ENCODE peak calls at places on chromosomes 1 and 21, in five cellular contexts. C is OCI-LY7, Y is psoas muscle, T is astrocyte, I is IMR-90. G is an unnamed sample.

GRCh38 chr1:234692961-234693360 is 83.0 kb upstream of the IRF2BP2 start:
- DNase-seq in T (no peak), C (no peak), Y (no peak), I (no peak), G (no peak)

GRCh38 chr21:38793060-38793459 is 12.7 kb upstream of the ETS2 start:
- DNase-seq in C (no peak), I (no peak), T (no peak), Y (no peak), G (no peak)

GRCh38 chr1:208988811-208989222 is 594.7 kb upstream of the CAMK1G start:
- DNase-seq in C (peak; percentile 13), I (no peak), T (peak; percentile 43), Y (no peak), G (peak; percentile 58)

GRCh38 chr1:69707103-69707502 is 139.4 kb downstream of the LRRC7 start:
- DNase-seq in T (no peak), Y (no peak), C (no peak), I (no peak), G (no peak)

GRCh38 chr1:60281360-60281932 is 207.9 kb upstream of the C1orf87 start:
- DNase-seq in I (peak; percentile 30), Y (peak; percentile 54), C (peak; percentile 7), T (peak; percentile 72), G (peak; percentile 55)

GRCh38 chr1:94801919-94802546 is 18.1 kb upstream of the SLC44A3 start:
- DNase-seq in C (peak; percentile 37), I (peak; percentile 94), T (peak; percentile 79), Y (peak; percentile 61), G (peak; percentile 79)

GRCh38 chr1:219189021-219189824 is 15.5 kb downstream of the LYPLAL1 start:
- DNase-seq in T (peak; percentile 84), C (no peak), Y (no peak), I (peak; percentile 83), G (peak; percentile 30)

GRCh38 chr21:31354604-31355443 is 10.8 kb upstream of the TIAM1 start:
- DNase-seq in T (peak; percentile 98), I (peak; percentile 87), Y (no peak), C (no peak), G (peak; percentile 99)

GRCh38 chr1:30919025-30919881 is 10.7 kb upstream of the SDC3 start:
- DNase-seq in I (peak; percentile 81), C (no peak), T (peak; percentile 85), Y (no peak), G (peak; percentile 56)

GRCh38 chr1:214632091-214632490 is 29.1 kb downstream of the CENPF start:
- DNase-seq in T (no peak), Y (no peak), C (no peak), I (no peak), G (no peak)

GRCh38 chr21:32687946-32688345 is 39.9 kb downstream of the SYNJ1 start:
- DNase-seq in C (peak; percentile 11), Y (no peak), T (no peak), I (no peak), G (no peak)

GRCh38 chr1:108046021-108046420 is 81.0 kb upstream of the VAV3 start:
- DNase-seq in C (no peak), T (no peak), I (no peak), Y (no peak), G (peak; percentile 70)

GRCh38 chr1:113320972-113321680 is 69.2 kb upstream of the MAGI3 start:
- DNase-seq in T (peak; percentile 58), I (peak; percentile 11), C (no peak), Y (no peak), G (no peak)

GRCh38 chr1:62676606-62677356 is 11.4 kb downstream of the DOCK7 start:
- DNase-seq in C (no peak), T (peak; percentile 55), I (peak; percentile 66), Y (no peak), G (no peak)

GRCh38 chr21:41477641-41478318 is 30.2 kb downstream of the TMPRSS2 start:
- DNase-seq in T (peak; percentile 18), Y (no peak), C (peak; percentile 29), I (no peak), G (peak; percentile 27)

DNA sequence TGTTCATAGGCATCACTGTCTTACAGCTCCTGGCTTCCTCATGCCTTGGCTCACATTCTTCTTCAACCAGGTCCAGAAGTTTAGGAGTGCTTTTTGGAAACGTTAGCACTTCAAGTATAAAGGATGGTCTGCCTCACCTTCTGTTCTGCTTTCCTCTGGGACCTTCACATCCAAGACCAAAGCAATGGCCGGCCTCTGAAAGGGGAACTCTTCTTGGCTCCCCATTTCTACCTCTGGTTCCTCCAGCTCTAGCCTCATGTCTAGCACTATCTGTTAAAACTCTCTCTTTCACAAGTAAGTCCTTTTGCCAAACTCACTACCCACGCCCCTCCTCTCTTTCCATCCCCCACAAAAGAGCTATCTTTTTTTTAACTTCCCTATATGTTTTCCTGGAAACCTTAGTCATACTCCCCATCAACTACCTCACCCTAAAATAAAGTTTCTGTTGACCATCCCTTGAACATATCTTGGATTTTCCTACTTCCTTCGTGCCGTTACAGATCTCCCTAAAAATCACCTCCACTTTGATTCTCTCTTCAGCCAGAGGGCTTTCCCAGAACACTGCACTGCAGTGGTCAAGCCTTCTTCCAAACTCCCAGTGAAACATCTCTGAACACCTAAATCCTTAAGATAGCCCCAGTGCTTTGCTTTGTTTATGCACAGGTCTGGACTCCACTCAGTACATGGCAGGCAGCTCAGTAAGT is 7.9 kb downstream of the SORT1 start:
- DNase-seq in I (no peak), C (no peak), Y (no peak), T (no peak), G (no peak)
- H3K27ac ChIP-seq in I (peak overlapping the region; percentile 57), C (peak overlapping the region; percentile 90), Y (peak overlapping the region; percentile 97), T (peak overlapping the region; percentile 9), G (no peak overlapping the region)

GRCh38 chr1:151072224-151072623 is 1.7 kb downstream of the GABPB2 start:
- DNase-seq in I (no peak), T (no peak), Y (no peak), C (peak; percentile 41), G (no peak)

GRCh38 chr1:151069103-151069486 is 1.5 kb upstream of the GABPB2 start:
- DNase-seq in T (no peak), Y (no peak), C (no peak), I (no peak), G (no peak)

GRCh38 chr1:151062738-151063371 is 2.7 kb downstream of the MLLT11 start:
- DNase-seq in I (peak; percentile 94), C (no peak), Y (no peak), T (peak; percentile 91), G (peak; percentile 79)

GRCh38 chr1:151065089-151065645 is 5.0 kb downstream of the MLLT11 start:
- DNase-seq in C (no peak), T (no peak), I (no peak), Y (no peak), G (no peak)

DNA sequence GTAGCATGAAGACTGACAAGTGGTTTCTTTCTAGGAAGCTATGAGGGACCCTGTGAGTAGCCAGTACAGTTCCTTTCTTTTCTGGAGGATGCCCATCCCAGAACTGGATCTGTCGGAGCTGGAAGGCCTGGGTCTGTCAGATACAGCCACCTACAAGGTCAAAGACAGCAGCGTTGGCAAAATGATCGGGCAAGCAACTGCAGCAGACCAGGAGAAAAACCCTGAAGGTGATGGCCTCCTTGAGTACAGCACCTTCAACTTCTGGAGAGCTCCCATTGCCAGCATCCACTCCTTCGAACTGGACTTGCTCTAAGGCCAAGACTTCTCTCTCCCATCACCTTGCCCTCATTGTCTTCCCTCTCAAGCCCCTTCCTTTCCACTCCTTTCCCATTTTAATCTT is 3.4 kb upstream of the GABPB2 start:
- DNase-seq in I (no peak), Y (no peak), C (no peak), T (no peak), G (no peak)
- H3K27ac ChIP-seq in I (no peak overlapping the region), Y (peak overlapping the region; percentile 50), C (no peak overlapping the region), T (no peak overlapping the region), G (no peak overlapping the region)

GRCh38 chr1:11790101-11790879 is 15.5 kb downstream of the MTHFR start:
- DNase-seq in Y (no peak), C (no peak), T (no peak), I (no peak), G (no peak)

GRCh38 chr1:11789126-11790067 is 16.4 kb downstream of the MTHFR start:
- DNase-seq in C (no peak), Y (no peak), I (no peak), T (no peak), G (no peak)

GRCh38 chr1:11792106-11792505 is 13.7 kb downstream of the MTHFR start:
- DNase-seq in Y (no peak), C (no peak), T (no peak), I (no peak), G (no peak)

GRCh38 chr1:11788549-11789053 is 17.2 kb downstream of the MTHFR start:
- DNase-seq in T (no peak), Y (no peak), I (no peak), C (no peak), G (no peak)

GRCh38 chr1:11790880-11791715 is 14.7 kb downstream of the MTHFR start:
- DNase-seq in Y (peak; percentile 96), T (peak; percentile 91), C (no peak), I (peak; percentile 95), G (peak; percentile 67)
- H3K27ac ChIP-seq in Y (peak overlapping the region; percentile 98), T (peak overlapping the region; percentile 24), C (no peak overlapping the region), I (peak overlapping the region; percentile 90), G (no peak overlapping the region)

GRCh38 chr1:240109920-240110685 is 18.4 kb downstream of the FMN2 start:
- DNase-seq in I (no peak), T (peak; percentile 41), Y (no peak), C (no peak), G (no peak)
- H3K27ac ChIP-seq in I (no peak overlapping the region), T (no peak overlapping the region), Y (no peak overlapping the region), C (no peak overlapping the region), G (no peak overlapping the region)

GRCh38 chr1:110341146-110341871 is 2.1 kb downstream of the RBM15 start:
- DNase-seq in T (no peak), C (no peak), Y (peak; percentile 50), I (no peak), G (no peak)
- H3K27ac ChIP-seq in T (no peak overlapping the region), C (peak overlapping the region; percentile 92), Y (peak overlapping the region; percentile 97), I (peak overlapping the region; percentile 2), G (no peak overlapping the region)

G was measured in mammary epithelial cell.